ENCODE peak calls at places on chromosomes 12 and 14, in six cellular contexts. J is fibroblast of the aortic adventitia, U is endothelial cell, P is BE2C, L is Calu3, K is foreskin fibroblast. Z is an unnamed sample.

GRCh38 chr14:91406982-91407381 is 10.6 kb downstream of the CCDC88C start:
- DNase-seq in P (no peak), K (no peak), U (no peak), J (no peak), L (no peak), Z (no peak)

GRCh38 chr12:121295123-121295745 is 1.3 kb downstream of the CAMKK2 start:
- DNase-seq in P (no peak), K (no peak), J (no peak), U (no peak), L (peak; percentile 17), Z (peak; percentile 69)

GRCh38 chr12:123621619-123622530 is 11.6 kb downstream of the EIF2B1 start:
- DNase-seq in U (no peak), K (no peak), P (no peak), J (no peak), L (no peak), Z (no peak)

GRCh38 chr12:107319536-107320030 is 226.2 kb upstream of the CRY1 start:
- DNase-seq in J (no peak), K (no peak), U (peak; percentile 5), L (no peak), P (no peak), Z (no peak)

GRCh38 chr12:122422769-122423257 is 344 bp upstream of the CLIP1 start:
- DNase-seq in L (peak; percentile 43), K (peak; percentile 53), P (no peak), U (peak; percentile 23), J (peak; percentile 71), Z (peak; percentile 47)

GRCh38 chr12:81866081-81866480 is 106.9 kb upstream of the PPFIA2 start:
- DNase-seq in P (no peak), L (no peak), J (no peak), U (no peak), K (no peak), Z (no peak)

GRCh38 chr14:90534091-90534837 is 137.4 kb downstream of the CALM1 start:
- DNase-seq in L (no peak), K (no peak), J (no peak), P (no peak), U (peak; percentile 42), Z (no peak)

GRCh38 chr14:42927313-42927712 is 1320.6 kb downstream of the LRFN5 start:
- DNase-seq in U (no peak), K (no peak), P (no peak), J (no peak), L (no peak), Z (no peak)

GRCh38 chr12:124750787-124751471 is 112.7 kb downstream of the SCARB1 start:
- DNase-seq in U (peak; percentile 23), K (no peak), P (peak; percentile 65), L (peak; percentile 55), J (no peak), Z (no peak)

GRCh38 chr12:57488397-57489156 is 709 bp downstream of the MARS1 start:
- DNase-seq in P (no peak), U (no peak), L (no peak), K (no peak), J (peak; percentile 20), Z (no peak)

GRCh38 chr12:46490635-46491034 is 118.1 kb upstream of the SLC38A2 start:
- DNase-seq in K (peak; percentile 51), P (no peak), U (no peak), J (peak; percentile 86), L (no peak), Z (no peak)

GRCh38 chr12:109252799-109253198 is 56.3 kb downstream of the FOXN4 start:
- DNase-seq in L (no peak), K (no peak), P (no peak), U (no peak), J (no peak), Z (no peak)

GRCh38 chr12:106149096-106149784 is 10.5 kb upstream of the NUAK1 start:
- DNase-seq in P (no peak), K (no peak), J (peak; percentile 40), L (peak; percentile 64), U (peak; percentile 42), Z (no peak)

GRCh38 chr12:117450186-117450585 is 88.8 kb upstream of the NOS1 start:
- DNase-seq in L (no peak), P (no peak), U (no peak), J (no peak), K (no peak), Z (no peak)

GRCh38 chr12:53495903-53496751 is 3.1 kb downstream of the MAP3K12 start:
- DNase-seq in K (peak; percentile 80), U (no peak), L (no peak), P (no peak), J (peak; percentile 87), Z (no peak)

GRCh38 chr14:52110441-52111086 is 41.7 kb upstream of the NID2 start:
- DNase-seq in P (no peak), K (peak; percentile 57), L (no peak), J (peak; percentile 84), U (no peak), Z (no peak)

GRCh38 chr12:40312982-40313576 is 88.3 kb downstream of the LRRK2 start:
- DNase-seq in J (peak; percentile 74), P (no peak), U (no peak), K (peak; percentile 13), L (peak; percentile 1), Z (no peak)

GRCh38 chr12:3882896-3883564 is 9.8 kb upstream of the PARP11 start:
- DNase-seq in P (no peak), U (no peak), K (peak; percentile 16), J (peak; percentile 22), L (no peak), Z (no peak)

GRCh38 chr14:20679907-20680306 is 4.5 kb upstream of the RNASE4 start:
- DNase-seq in U (no peak), K (no peak), P (peak; percentile 49), L (peak; percentile 56), J (peak; percentile 57), Z (no peak)

GRCh38 chr14:65170768-65171251 is 68.5 kb upstream of the MAX start:
- DNase-seq in U (peak; percentile 49), J (peak; percentile 91), K (peak; percentile 41), L (peak; percentile 66), P (peak; percentile 69), Z (no peak)
- TF ChIP-seq CTCF in U (no peak), J (peak; percentile 58), K (peak; percentile 53), L (peak; percentile 36), P (peak; percentile 70), Z (no peak)

GRCh38 chr12:77795699-77796098 is 35.0 kb upstream of the NAV3 start:
- DNase-seq in K (peak; percentile 15), L (no peak), J (peak; percentile 9), P (no peak), U (no peak), Z (no peak)

DNA sequence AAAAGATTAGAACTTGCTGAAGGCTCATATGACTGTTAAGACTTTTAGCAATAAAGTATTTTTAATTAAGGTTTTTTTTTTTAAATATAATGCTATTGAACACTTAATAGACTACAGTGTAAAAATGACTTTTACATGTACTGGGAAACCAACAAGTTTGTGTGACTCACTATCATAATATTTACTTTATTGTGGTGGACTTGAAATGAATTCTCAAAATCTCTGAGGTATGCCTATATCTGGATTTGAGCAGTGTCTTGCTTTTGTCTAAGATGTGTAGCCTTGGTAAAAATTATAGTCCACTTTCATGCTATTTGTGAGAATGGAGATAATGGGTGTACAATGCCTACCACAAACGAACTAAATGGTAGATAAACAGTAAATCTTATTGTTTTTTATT is 33.9 kb upstream of the NAV3 start:
- DNase-seq in L (no peak), P (no peak), J (peak; percentile 64), K (peak; percentile 14), U (no peak), Z (no peak)
- TF ChIP-seq CTCF in L (no peak), P (no peak), J (no peak), K (no peak), U (no peak), Z (no peak)

DNA sequence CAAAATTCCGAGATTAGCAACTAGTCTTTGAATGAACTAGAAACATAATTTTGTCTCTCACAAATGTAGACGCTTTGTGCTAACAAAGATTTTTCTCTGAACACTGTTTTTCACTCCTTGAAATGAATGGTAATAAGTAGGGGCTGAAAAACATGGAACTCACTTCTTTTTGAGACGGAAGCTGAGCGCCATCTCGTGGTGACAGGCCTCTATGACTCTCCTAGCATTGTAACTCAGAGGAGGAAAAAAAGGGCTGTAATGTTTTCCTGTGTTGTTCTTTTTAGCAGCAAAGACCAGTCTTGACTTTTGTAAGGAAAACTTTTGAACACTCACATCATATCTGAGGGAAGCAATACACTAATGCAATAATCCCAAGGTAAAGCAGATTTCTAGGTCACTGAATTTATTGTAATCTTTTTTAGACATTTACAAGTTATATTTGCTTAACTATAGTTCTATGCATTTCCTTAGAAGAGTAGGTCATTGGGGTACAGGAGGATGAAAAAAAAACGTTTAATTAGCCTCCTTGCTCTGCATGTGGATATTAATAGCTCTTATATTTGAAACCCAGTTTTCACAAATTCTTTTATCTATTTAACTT is 157.3 kb upstream of the FOXG1 start:
- DNase-seq in K (peak; percentile 9), J (peak; percentile 71), P (peak; percentile 59), L (peak; percentile 69), U (peak; percentile 75), Z (no peak)
- TF ChIP-seq CTCF in K (peak; percentile 72), J (peak; percentile 91), P (peak; percentile 96), L (peak; percentile 55), U (peak; percentile 82), Z (peak; percentile 31)

GRCh38 chr14:28761438-28762289 is 4.9 kb upstream of the FOXG1 start:
- DNase-seq in U (no peak), K (no peak), L (no peak), J (no peak), P (no peak), Z (no peak)

GRCh38 chr14:28760431-28760996 is 6.1 kb upstream of the FOXG1 start:
- DNase-seq in K (no peak), J (no peak), L (no peak), P (no peak), U (no peak), Z (no peak)

GRCh38 chr14:28763914-28764848 is 2.4 kb upstream of the FOXG1 start:
- DNase-seq in K (no peak), J (no peak), P (no peak), U (no peak), L (no peak), Z (no peak)

GRCh38 chr14:28762949-28763313 is 3.7 kb upstream of the FOXG1 start:
- DNase-seq in U (no peak), L (no peak), K (no peak), P (no peak), J (no peak), Z (no peak)

DNA sequence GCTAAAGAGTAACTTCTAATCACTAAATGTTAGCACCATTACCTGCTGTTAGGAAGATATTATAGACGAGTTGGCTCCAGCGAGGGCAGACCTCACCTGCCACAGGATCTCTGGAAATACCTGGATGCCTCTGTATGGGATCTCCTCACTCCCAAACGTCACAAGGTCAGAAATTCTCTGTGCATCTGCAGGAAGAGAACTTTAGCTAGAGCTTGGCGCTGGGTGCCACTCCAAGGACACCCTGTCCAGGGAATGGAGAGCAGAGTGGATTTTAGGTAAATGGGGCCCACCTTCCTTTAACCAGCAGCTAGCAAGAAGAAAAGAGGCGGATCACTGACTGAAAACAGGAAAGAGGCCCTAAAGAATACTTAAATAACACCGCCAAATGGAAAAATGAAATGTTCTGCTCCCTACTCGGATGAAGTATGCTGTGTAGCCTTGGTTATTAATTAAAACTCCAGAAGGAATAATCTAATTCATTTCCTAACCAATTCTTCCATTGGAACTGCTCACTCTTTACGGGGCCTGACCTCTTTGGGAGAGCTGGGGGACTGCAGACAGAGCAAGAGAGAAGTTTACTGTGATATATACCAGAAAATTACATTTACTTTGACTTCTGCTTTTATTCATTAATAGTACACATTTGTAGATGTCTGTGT is 4.2 kb upstream of the FOXG1 start:
- DNase-seq in U (no peak), P (no peak), J (no peak), K (no peak), L (no peak), Z (no peak)
- TF ChIP-seq CTCF in U (no peak), P (no peak), J (no peak), K (no peak), L (no peak), Z (no peak)

GRCh38 chr14:55698051-55698450 is 118.0 kb downstream of the KTN1 start:
- DNase-seq in L (no peak), J (no peak), U (no peak), P (no peak), K (no peak), Z (no peak)
- TF ChIP-seq CTCF in L (no peak), J (no peak), U (no peak), P (no peak), K (no peak), Z (no peak)

Z was measured in CD14-positive monocyte.